ENCODE peak calls at places on chromosomes 11 and 22, in nine cellular contexts. F is right cardiac atrium; J is astrocyte of the spinal cord; V is HCT116; H is mesendoderm; Z is cardiac fibroblast; S is anterior cingulate cortex; E is CD8-positive, alpha-beta T cell; G is amniotic stem cell. T is an unnamed sample.
A peak's percentile ranks its signal among the peaks of the same experiment; 100 is the strongest.

GRCh38 chr22:27692243-27692642 is 109.3 kb downstream of the MN1 start:
- DNase-seq in F (no peak), J (no peak), V (no peak), H (peak; percentile 81), Z (peak; percentile 44), S (no peak), E (no peak), G (no peak), T (no peak)

GRCh38 chr11:70471254-70471653 is 72.9 kb downstream of the CTTN start:
- DNase-seq in F (no peak), J (no peak), V (peak; percentile 23), H (peak; percentile 89), Z (peak; percentile 53), S (no peak), E (no peak), G (no peak), T (no peak)

GRCh38 chr11:12376259-12376971 is 956 bp upstream of the PARVA start:
- DNase-seq in F (peak; percentile 74), J (peak; percentile 74), V (no peak), H (peak; percentile 23), Z (peak; percentile 85), S (no peak), E (no peak), G (no peak), T (peak; percentile 50)

GRCh38 chr11:44634401-44635281 is 69.2 kb downstream of the CD82 start:
- DNase-seq in F (peak; percentile 93), J (peak; percentile 68), V (peak; percentile 10), H (peak; percentile 94), Z (peak; percentile 76), S (peak; percentile 52), E (peak; percentile 3), G (no peak), T (peak; percentile 74)

GRCh38 chr22:27407369-27407985 is 394.1 kb downstream of the MN1 start:
- DNase-seq in F (no peak), J (no peak), V (no peak), H (no peak), Z (no peak), S (no peak), E (no peak), G (no peak), T (no peak)

GRCh38 chr22:40345801-40346177 is 511 bp upstream of the ADSL start:
- DNase-seq in F (peak; percentile 70), J (no peak), V (no peak), H (no peak), Z (peak; percentile 49), S (no peak), E (peak; percentile 59), G (peak; percentile 10), T (no peak)

GRCh38 chr11:86183694-86184093 is 60.9 kb upstream of the EED start:
- DNase-seq in F (no peak), J (peak; percentile 53), V (no peak), H (no peak), Z (peak; percentile 69), S (no peak), E (no peak), G (no peak), T (no peak)

GRCh38 chr11:74493816-74494630 is 499 bp upstream of the LIPT2 start:
- DNase-seq in F (no peak), J (no peak), V (peak; percentile 22), H (no peak), Z (peak; percentile 79), S (no peak), E (no peak), G (peak; percentile 56), T (no peak)

GRCh38 chr11:5564259-5565019 is 16.1 kb upstream of the OR52H1 start:
- DNase-seq in F (no peak), J (peak; percentile 12), V (no peak), H (peak; percentile 54), Z (peak; percentile 22), S (no peak), E (no peak), G (no peak), T (no peak)

GRCh38 chr11:26287067-26287518 is 44.8 kb upstream of the ANO3 start:
- DNase-seq in F (no peak), J (no peak), V (no peak), H (no peak), Z (peak; percentile 57), S (no peak), E (no peak), G (no peak), T (no peak)

GRCh38 chr11:116233581-116233980 is 539.2 kb downstream of the BUD13 start:
- DNase-seq in F (no peak), J (no peak), V (no peak), H (no peak), Z (no peak), S (no peak), E (no peak), G (no peak), T (no peak)

GRCh38 chr11:75632962-75633361 is 35.9 kb downstream of the MAP6 start:
- DNase-seq in F (no peak), J (no peak), V (no peak), H (no peak), Z (no peak), S (no peak), E (no peak), G (no peak), T (no peak)

GRCh38 chr22:47102648-47103047 is 340.2 kb downstream of the TBC1D22A start:
- DNase-seq in F (no peak), J (no peak), V (no peak), H (peak; percentile 96), Z (no peak), S (no peak), E (no peak), G (no peak), T (no peak)

GRCh38 chr22:47457509-47458300 is 695.3 kb downstream of the TBC1D22A start:
- DNase-seq in F (no peak), J (no peak), V (no peak), H (no peak), Z (no peak), S (no peak), E (no peak), G (no peak), T (no peak)

GRCh38 chr11:123567466-123567865 is 87.0 kb downstream of the SCN3B start:
- DNase-seq in F (no peak), J (no peak), V (no peak), H (no peak), Z (no peak), S (peak; percentile 30), E (no peak), G (no peak), T (no peak)

GRCh38 chr11:104254347-104254746 is 90.4 kb upstream of the PDGFD start:
- DNase-seq in F (no peak), J (peak; percentile 14), V (peak; percentile 46), H (peak; percentile 86), Z (peak; percentile 44), S (no peak), E (no peak), G (peak; percentile 7), T (no peak)

GRCh38 chr22:44429941-44430587 is 68.0 kb downstream of the RTL6 start:
- DNase-seq in F (no peak), J (no peak), V (no peak), H (no peak), Z (no peak), S (no peak), E (no peak), G (no peak), T (no peak)

GRCh38 chr11:72353861-72354260 is 80.5 kb downstream of the CLPB start:
- DNase-seq in F (no peak), J (no peak), V (no peak), H (peak; percentile 60), Z (peak; percentile 26), S (no peak), E (no peak), G (no peak), T (no peak)

GRCh38 chr22:18068381-18068988 is 9.3 kb upstream of the PEX26 start:
- DNase-seq in F (no peak), J (no peak), V (no peak), H (peak; percentile 79), Z (peak; percentile 58), S (no peak), E (no peak), G (no peak), T (no peak)

GRCh38 chr11:114821626-114822025 is 143.3 kb downstream of the NXPE2 start:
- DNase-seq in F (no peak), J (no peak), V (no peak), H (peak; percentile 64), Z (no peak), S (peak; percentile 4), E (no peak), G (no peak), T (no peak)

T was measured in left ventricle myocardium inferior.